ENCODE peak calls at places on chromosomes 4 and X, in ten cellular contexts. P, O, Q, S, W, K, V, C, B and X are unnamed samples.
A peak's percentile ranks its signal among the peaks of the same experiment; 100 is the strongest.

GRCh38 chrX:57595381-57595811 is 3.6 kb downstream of the ZXDB start:
- DNase-seq in P (peak; percentile 37), O (no peak), Q (peak; percentile 1), S (peak; percentile 77), W (no peak), K (no peak), V (no peak), C (no peak), B (no peak), X (peak; percentile 20)

GRCh38 chr4:17854076-17854475 is 43.3 kb downstream of the NCAPG start:
- DNase-seq in P (no peak), O (no peak), Q (no peak), S (no peak), W (no peak), K (no peak), V (no peak), C (no peak), B (no peak), X (no peak)

GRCh38 chr4:105092356-105092755 is 54.3 kb upstream of the TET2 start:
- DNase-seq in P (peak; percentile 58), O (no peak), Q (no peak), S (peak; percentile 81), W (no peak), K (no peak), V (no peak), C (no peak), B (no peak), X (peak; percentile 63)

GRCh38 chr4:8403173-8403753 is 37.3 kb downstream of the ACOX3 start:
- DNase-seq in P (no peak), O (peak; percentile 88), Q (peak; percentile 90), S (peak; percentile 56), W (peak; percentile 42), K (peak; percentile 96), V (no peak), C (peak; percentile 89), B (peak; percentile 23), X (peak; percentile 78)

GRCh38 chr4:40887690-40888089 is 137.9 kb downstream of the NSUN7 start:
- DNase-seq in P (peak; percentile 37), O (no peak), Q (no peak), S (no peak), W (no peak), K (no peak), V (no peak), C (no peak), B (no peak), X (no peak)

GRCh38 chrX:37926700-37927099 is 79.3 kb upstream of the DYNLT3 start:
- DNase-seq in P (no peak), O (no peak), Q (peak; percentile 47), S (no peak), W (no peak), K (peak; percentile 8), V (no peak), C (no peak), B (no peak), X (peak; percentile 8)

GRCh38 chr4:141210168-141210567 is 10.5 kb upstream of the ZNF330 start:
- DNase-seq in P (no peak), O (no peak), Q (no peak), S (peak; percentile 4), W (no peak), K (no peak), V (no peak), C (no peak), B (no peak), X (no peak)

GRCh38 chrX:7147431-7147977 is at the start of gene STS:
- DNase-seq in P (no peak), O (peak; percentile 19), Q (peak; percentile 29), S (peak; percentile 27), W (peak; percentile 25), K (peak; percentile 39), V (no peak), C (no peak), B (no peak), X (no peak)

GRCh38 chr4:26701786-26702227 is 117.9 kb downstream of the TBC1D19 start:
- DNase-seq in P (peak; percentile 37), O (no peak), Q (no peak), S (no peak), W (no peak), K (no peak), V (no peak), C (no peak), B (peak; percentile 39), X (no peak)

GRCh38 chr4:2938906-2939305 is 24.3 kb downstream of the NOP14 start:
- DNase-seq in P (no peak), O (no peak), Q (no peak), S (no peak), W (no peak), K (no peak), V (no peak), C (no peak), B (no peak), X (no peak)

GRCh38 chr4:87353592-87353991 is 30.9 kb upstream of the HSD17B13 start:
- DNase-seq in P (no peak), O (peak; percentile 52), Q (peak; percentile 71), S (peak; percentile 29), W (peak; percentile 39), K (peak; percentile 17), V (peak; percentile 52), C (no peak), B (peak; percentile 7), X (peak; percentile 38)

GRCh38 chrX:119055650-119056049 is 17.1 kb upstream of the CT47C1 start:
- DNase-seq in P (no peak), O (no peak), Q (no peak), S (no peak), W (no peak), K (no peak), V (no peak), C (no peak), B (no peak), X (no peak)

GRCh38 chr4:26088433-26088928 is 174.5 kb downstream of the SMIM20 start:
- DNase-seq in P (peak; percentile 68), O (no peak), Q (no peak), S (peak; percentile 74), W (no peak), K (no peak), V (peak; percentile 34), C (no peak), B (no peak), X (peak; percentile 57)

GRCh38 chrX:132092439-132093065 is 35.3 kb downstream of the FRMD7 start:
- DNase-seq in P (peak; percentile 7), O (peak; percentile 68), Q (peak; percentile 83), S (peak; percentile 54), W (peak; percentile 47), K (peak; percentile 28), V (peak; percentile 5), C (no peak), B (peak; percentile 52), X (peak; percentile 30)

GRCh38 chr4:23903859-23904438 is 14.1 kb upstream of the PPARGC1A start:
- DNase-seq in P (no peak), O (no peak), Q (no peak), S (no peak), W (no peak), K (no peak), V (no peak), C (no peak), B (no peak), X (no peak)

GRCh38 chr4:2962614-2963184 is 507 bp downstream of the NOP14 start:
- DNase-seq in P (peak; percentile 3), O (peak; percentile 67), Q (peak; percentile 81), S (no peak), W (no peak), K (no peak), V (no peak), C (no peak), B (peak; percentile 12), X (no peak)

GRCh38 chr4:16757080-16757521 is 141.3 kb downstream of the LDB2 start:
- DNase-seq in P (no peak), O (no peak), Q (no peak), S (no peak), W (no peak), K (peak; percentile 15), V (no peak), C (no peak), B (no peak), X (no peak)

GRCh38 chr4:48947731-48948130 is 38.3 kb upstream of the CWH43 start:
- DNase-seq in P (no peak), O (no peak), Q (peak; percentile 37), S (no peak), W (no peak), K (no peak), V (no peak), C (no peak), B (no peak), X (no peak)
- TF ChIP-seq CTCF in P (no peak), O (no peak), Q (peak; percentile 51), S (no peak), W (no peak), K (no peak), V (peak; percentile 6), C (no peak), B (peak; percentile 29), X (no peak)

DNA sequence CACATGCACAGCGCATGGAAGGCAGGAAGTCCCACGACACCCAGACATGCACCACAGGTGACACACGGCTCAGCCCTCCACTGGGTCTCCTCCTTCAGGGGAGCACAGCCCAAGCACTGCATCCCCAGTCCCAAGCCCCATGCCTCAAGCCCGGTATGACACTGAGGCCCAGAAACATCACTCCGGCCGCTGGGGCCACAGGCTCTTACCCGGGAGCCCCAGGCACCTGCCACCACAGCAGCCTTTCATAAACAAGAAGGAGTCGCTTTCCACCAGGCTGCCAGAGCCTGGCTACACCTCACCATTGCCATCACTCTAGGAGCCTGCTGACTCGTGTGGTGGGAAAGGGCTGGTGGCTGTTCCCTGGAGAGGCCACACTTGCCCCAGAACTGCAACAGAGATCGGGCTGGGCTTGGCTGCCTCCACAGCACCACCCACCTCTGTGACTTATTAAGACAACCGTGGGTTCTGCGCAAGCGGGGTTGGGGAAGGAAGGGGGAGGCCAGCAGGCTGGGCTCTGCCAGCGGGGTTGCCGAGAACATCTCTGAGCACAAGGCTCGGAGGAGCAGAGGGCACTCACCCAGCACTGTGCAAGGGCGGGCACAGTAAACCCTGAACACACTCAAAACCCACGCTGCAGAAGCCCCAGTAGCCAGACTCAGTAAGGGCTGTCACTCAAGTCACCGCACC is 4.5 kb downstream of the HAUS7 start:
- DNase-seq in P (no peak), O (no peak), Q (no peak), S (no peak), W (no peak), K (no peak), V (no peak), C (no peak), B (no peak), X (no peak)
- TF ChIP-seq CTCF in P (no peak), O (no peak), Q (no peak), S (no peak), W (no peak), K (no peak), V (no peak), C (no peak), B (no peak), X (no peak)

DNA sequence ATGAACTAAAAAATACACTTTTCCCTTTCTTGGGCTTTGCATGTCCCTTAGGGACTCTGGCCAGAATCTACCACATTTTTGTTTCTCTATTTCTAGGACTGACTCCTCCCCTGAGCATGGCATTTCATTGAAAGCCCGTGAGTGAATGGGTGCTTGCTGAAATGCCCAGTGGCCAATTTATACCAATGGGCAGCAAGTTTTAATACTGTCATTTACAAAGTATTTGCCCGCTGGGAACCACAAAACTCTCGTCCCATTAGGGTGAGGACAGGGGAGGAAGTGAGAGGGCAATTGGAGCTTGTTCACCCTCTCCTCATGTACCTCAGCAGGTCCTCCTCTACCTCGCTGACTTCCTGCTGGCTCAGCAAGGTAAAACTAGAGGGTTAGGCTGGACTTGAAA is 1.1 kb downstream of the SRPX2 start:
- DNase-seq in P (no peak), O (no peak), Q (no peak), S (peak; percentile 20), W (no peak), K (no peak), V (no peak), C (no peak), B (no peak), X (no peak)
- TF ChIP-seq CTCF in P (no peak), O (no peak), Q (no peak), S (no peak), W (no peak), K (no peak), V (no peak), C (no peak), B (no peak), X (no peak)

GRCh38 chrX:47171996-47172395 is 21.6 kb upstream of the UBA1 start:
- DNase-seq in P (no peak), O (no peak), Q (no peak), S (no peak), W (no peak), K (no peak), V (no peak), C (no peak), B (no peak), X (no peak)
- TF ChIP-seq CTCF in P (no peak), O (no peak), Q (no peak), S (no peak), W (no peak), K (no peak), V (no peak), C (no peak), B (no peak), X (no peak)